ENCODE peak calls at places on chromosomes 1 and 21, in four cellular contexts. P is IMR-90, H is endothelial cell of umbilical vein, X is GM12878. Z is an unnamed sample.

GRCh38 chr1:87359586-87359985 is 30.9 kb downstream of the LMO4 start:
- DNase-seq in P (no peak), X (no peak), H (no peak), Z (no peak)

GRCh38 chr1:221011145-221011544 is 131.9 kb downstream of the HLX start:
- DNase-seq in P (no peak), H (no peak), X (no peak), Z (no peak)

GRCh38 chr1:6090996-6091822 is 45.5 kb downstream of the KCNAB2 start:
- DNase-seq in P (no peak), H (no peak), X (no peak), Z (no peak)

GRCh38 chr1:152410028-152410427 is 4.0 kb downstream of the CRNN start:
- DNase-seq in P (no peak), H (no peak), X (no peak), Z (no peak)

GRCh38 chr1:113534130-113534817 is 144.0 kb downstream of the MAGI3 start:
- DNase-seq in X (no peak), H (no peak), P (peak; percentile 84), Z (no peak)

GRCh38 chr1:53277326-53277725 is 39.0 kb upstream of the MAGOH start:
- DNase-seq in H (no peak), P (no peak), X (no peak), Z (no peak)

GRCh38 chr1:29500041-29500440 is 263.7 kb downstream of the PTPRU start:
- DNase-seq in X (no peak), P (no peak), H (no peak), Z (no peak)

GRCh38 chr1:42748021-42748420 is 8.0 kb upstream of the CLDN19 start:
- DNase-seq in H (no peak), P (no peak), X (no peak), Z (no peak)

GRCh38 chr1:190022709-190023108 is 455.0 kb downstream of the BRINP3 start:
- DNase-seq in X (no peak), H (no peak), P (peak; percentile 75), Z (no peak)

DNA sequence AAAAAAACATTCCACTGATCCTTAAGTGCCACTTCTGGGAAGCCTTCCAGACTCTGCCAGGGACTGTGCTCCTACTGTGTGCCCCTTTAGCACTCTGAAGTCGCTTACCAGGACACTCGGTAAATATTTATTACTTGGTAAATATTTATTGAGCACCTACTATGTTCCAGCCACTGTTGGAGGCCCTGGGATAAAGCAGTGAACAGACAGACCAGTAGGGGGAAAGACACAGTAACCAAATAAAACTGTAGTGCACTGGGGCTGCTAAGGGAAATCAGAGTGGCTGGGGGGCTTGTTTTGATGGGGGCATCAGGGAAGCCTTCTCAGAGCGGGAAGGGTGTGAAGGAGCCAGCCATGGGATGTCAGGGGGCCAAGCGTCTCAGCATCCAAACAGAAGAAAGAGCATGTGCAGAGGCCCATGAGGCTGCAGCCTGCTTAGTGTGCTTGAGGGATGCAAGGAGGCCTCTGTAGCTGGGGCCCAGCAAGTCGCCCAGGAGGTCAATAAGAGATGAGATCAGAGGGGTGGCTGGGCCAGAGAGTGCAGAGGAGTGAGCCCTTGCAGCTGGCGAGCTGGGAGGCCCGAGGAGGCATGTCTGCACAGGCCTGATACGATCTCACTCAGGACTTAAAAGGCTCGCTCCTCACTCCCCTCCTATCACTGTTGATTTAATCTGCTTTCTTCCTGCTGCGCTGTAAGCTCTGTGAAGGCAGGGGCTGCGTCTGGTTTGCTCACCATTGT is 28.6 kb downstream of the KAZN start:
- DNase-seq in X (no peak), P (peak; percentile 3), H (no peak), Z (peak; percentile 38)
- TF ChIP-seq FOS in X (no peak), P (no peak), H (no peak), Z (no peak)

GRCh38 chr1:27333717-27334279 is 8.0 kb upstream of the SYTL1 start:
- DNase-seq in X (no peak), H (no peak), P (no peak), Z (no peak)

GRCh38 chr1:27331426-27331825 is 9.5 kb downstream of the TMEM222 start:
- DNase-seq in X (no peak), H (no peak), P (no peak), Z (no peak)

GRCh38 chr1:27331922-27332321 is 9.9 kb upstream of the SYTL1 start:
- DNase-seq in P (no peak), X (no peak), H (no peak), Z (no peak)

GRCh38 chr1:27330786-27331185 is 8.8 kb downstream of the TMEM222 start:
- DNase-seq in X (no peak), P (no peak), H (no peak), Z (no peak)

GRCh38 chr1:27332536-27333281 is 9.1 kb upstream of the SYTL1 start:
- DNase-seq in P (peak; percentile 16), X (no peak), H (peak; percentile 12), Z (peak; percentile 76)
- TF ChIP-seq FOS in P (no peak), X (no peak), H (no peak), Z (no peak)

GRCh38 chr1:7421471-7422075 is 349.5 kb upstream of the VAMP3 start:
- DNase-seq in P (no peak), H (no peak), X (no peak), Z (no peak)
- TF ChIP-seq FOS in P (no peak), H (no peak), X (no peak), Z (no peak)

DNA sequence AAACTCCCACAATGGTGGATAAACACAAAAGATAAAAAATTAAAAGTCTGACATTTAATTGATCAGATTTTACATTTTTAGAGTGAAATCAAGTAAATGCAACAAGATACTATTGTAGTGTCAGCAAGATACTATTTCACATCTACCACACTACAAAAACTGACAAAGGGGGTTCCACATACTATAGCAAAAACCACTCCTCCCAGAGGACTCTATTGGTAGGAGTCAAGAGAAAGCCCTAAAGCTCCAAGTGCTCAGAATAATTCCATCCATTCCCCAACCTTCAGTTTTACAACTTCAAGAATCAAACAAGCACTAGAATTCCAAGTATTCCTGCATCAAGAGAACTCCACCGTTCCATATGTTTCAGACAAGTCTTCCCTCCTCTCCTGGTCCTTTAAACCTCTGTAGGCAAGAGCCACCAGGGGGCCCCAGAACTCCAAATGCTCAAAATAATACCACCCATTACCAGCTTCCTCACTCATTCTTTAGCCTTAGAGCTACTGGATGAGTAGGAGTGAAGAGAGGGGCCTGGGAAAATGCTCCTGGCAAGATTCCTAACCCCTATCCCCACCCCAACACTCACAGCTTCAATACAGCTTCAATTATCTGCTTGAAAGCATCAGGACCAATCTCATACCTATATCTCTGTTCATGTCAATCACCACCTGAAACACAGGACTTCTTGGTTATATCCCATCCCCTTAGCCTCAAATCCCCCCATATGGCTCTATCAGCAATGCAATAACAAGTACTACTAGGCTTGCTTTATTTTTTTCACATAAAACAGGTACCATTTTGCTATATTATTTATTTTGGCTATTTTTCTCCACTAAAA is 9.9 kb downstream of the TOR1AIP2 start:
- DNase-seq in P (peak; percentile 50), H (peak; percentile 68), X (no peak), Z (peak; percentile 71)
- TF ChIP-seq FOS in P (no peak), H (no peak), X (no peak), Z (no peak)

DNA sequence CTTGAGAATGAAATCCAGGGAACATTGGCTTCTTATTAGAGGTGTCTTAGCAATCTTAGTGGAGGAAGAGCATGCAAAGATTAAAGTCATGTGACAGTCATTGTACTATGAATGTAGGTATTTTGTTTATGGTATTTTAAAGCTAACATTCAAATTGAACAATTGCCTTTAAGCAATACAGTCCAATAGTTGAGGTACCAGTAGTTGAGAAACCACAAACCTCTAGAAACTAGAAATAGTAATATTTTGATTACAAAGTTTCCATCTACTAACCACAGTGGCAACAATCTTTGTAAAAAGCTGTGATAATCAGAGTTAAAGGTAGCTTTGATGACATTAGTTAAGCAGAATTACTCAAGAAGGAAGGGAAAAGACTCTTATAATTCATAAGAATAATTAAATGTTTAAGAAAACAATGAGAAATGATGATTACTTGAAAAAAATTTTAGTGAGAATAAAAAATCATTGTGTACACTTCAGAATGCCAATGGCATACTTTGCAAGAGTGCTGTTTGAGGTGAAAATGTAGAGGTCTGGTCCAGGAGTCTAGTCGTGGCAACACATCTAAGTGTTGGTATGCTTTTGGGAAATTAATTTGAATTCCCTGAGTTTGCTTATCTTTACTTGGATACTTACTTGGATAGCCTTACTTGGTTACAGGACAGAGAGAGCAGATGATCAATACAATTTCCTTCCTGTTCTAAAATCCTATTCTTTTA is 104.9 kb upstream of the PTGFR start:
- DNase-seq in H (no peak), P (no peak), X (no peak), Z (no peak)
- TF ChIP-seq FOS in H (no peak), P (no peak), X (no peak), Z (no peak)

DNA sequence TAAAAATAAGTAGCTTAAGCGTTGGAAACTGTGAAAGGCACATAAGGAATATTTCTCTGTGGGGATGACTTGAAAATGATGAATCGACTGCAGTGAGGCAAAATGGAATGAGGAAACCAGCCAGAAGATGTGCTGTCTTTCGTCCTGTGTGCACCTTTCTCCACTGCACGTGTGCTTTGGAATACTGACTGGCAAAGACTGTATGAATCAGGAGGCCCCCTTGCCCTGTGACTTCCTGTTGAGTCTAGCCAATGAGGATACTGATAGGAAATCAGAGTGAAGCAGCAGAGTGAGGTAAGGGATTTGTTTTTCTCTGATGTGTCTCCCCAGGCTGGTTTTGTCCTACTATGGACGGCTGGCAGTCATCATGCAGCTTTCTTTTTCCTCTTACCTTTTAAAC is 118.2 kb upstream of the ADGRL4 start:
- DNase-seq in H (peak; percentile 46), P (peak; percentile 43), X (no peak), Z (no peak)
- TF ChIP-seq FOS in H (peak; percentile 59), P (no peak), X (no peak), Z (no peak)

DNA sequence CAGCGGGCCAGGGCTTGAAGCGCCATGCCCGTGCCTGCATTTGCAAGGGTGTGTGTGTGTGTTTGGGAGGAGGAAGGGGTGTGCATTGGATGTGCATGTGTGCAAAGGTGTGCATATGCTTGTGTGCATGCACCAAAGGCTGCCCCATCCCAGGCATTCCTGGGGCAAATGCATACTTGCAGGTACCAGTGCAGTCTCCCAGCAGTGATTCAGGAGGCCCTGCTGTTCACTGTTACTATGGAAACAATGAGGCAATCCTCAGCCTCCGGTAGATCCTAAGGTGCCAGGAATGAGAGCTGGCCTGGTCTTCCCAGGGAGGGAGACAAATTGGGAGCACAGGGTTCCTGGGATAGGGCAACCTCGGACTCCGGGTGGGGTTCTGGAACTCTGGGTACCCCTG is 7.5 kb upstream of the FNDC5 start:
- DNase-seq in H (no peak), X (no peak), P (peak; percentile 30), Z (no peak)
- TF ChIP-seq FOS in H (no peak), X (no peak), P (no peak), Z (no peak)

GRCh38 chr21:35198004-35198403 is 148.9 kb upstream of the RUNX1 start:
- DNase-seq in H (peak; percentile 69), P (peak; percentile 96), X (no peak), Z (no peak)
- TF ChIP-seq FOS in H (peak; percentile 60), P (peak; percentile 72), X (no peak), Z (no peak)

DNA sequence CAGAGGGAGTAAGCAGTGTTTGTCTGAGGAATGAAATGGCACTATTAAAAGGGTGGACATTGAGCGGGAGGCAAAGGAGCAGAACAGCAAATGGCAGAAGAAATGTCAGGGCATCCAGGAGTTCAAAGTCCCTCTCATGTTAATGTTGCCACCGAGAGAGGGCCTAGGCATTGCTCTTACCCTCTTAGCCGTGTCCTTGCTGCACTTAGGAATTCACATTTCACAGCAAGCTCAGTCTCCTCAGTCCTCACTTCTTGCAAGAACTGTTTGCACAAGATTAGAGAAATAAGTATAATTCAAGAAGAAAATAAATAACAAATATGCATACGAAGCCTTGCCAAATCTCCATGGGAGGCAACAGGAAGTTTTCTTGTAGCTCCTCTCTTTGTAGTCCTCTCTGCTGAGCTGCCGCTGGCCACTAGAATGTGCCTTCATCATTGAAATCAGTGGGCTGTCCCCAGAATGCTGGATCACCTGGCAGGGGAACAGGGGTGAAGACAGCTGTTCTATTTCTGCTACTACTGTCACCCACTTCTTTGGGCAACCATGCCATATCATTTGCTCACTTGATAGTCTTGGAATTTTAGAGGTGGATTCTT is 205.8 kb downstream of the ZNF326 start:
- DNase-seq in H (no peak), P (no peak), X (no peak), Z (no peak)
- TF ChIP-seq FOS in H (no peak), P (no peak), X (no peak), Z (no peak)

Z was measured in K562.